ENCODE peak calls at places on chromosomes 11 and 22, in ten cellular contexts. S is HAP-1; L is dorsolateral prefrontal cortex; M is ovary; D is suprapubic skin; W is astrocyte of the spinal cord; R is cardiac fibroblast; T is esophagus muscularis mucosa; Z is CD8-positive, alpha-beta memory T cell; Y is A549. G is an unnamed sample.

GRCh38 chr22:47200273-47201051 is 438.0 kb downstream of the TBC1D22A start:
- DNase-seq in S (no peak), L (no peak), M (peak; percentile 90), D (peak; percentile 74), W (no peak), R (peak; percentile 41), T (peak; percentile 89), Z (no peak), Y (no peak), G (no peak)

GRCh38 chr11:65539401-65540289 is 14.8 kb downstream of the SCYL1 start:
- DNase-seq in S (no peak), L (no peak), M (no peak), D (no peak), W (no peak), R (no peak), T (no peak), Z (no peak), Y (no peak), G (no peak)

GRCh38 chr22:48477031-48477721 is 1350.5 kb downstream of the BRD1 start:
- DNase-seq in S (peak; percentile 29), L (no peak), M (no peak), D (peak; percentile 77), W (no peak), R (no peak), T (no peak), Z (no peak), Y (no peak), G (no peak)

GRCh38 chr22:18110194-18110943 is at the start of gene TUBA8:
- DNase-seq in S (peak; percentile 48), L (peak; percentile 73), M (peak; percentile 51), D (peak; percentile 87), W (peak; percentile 20), R (peak; percentile 31), T (no peak), Z (no peak), Y (no peak), G (no peak)

GRCh38 chr11:78318733-78319132 is 98.9 kb downstream of the GAB2 start:
- DNase-seq in S (peak; percentile 32), L (peak; percentile 84), M (no peak), D (no peak), W (no peak), R (no peak), T (no peak), Z (no peak), Y (no peak), G (no peak)

GRCh38 chr11:9613118-9613829 is 39.8 kb downstream of the WEE1 start:
- DNase-seq in S (peak; percentile 97), L (peak; percentile 89), M (peak; percentile 90), D (peak; percentile 96), W (peak; percentile 97), R (peak; percentile 98), T (peak; percentile 99), Z (peak; percentile 74), Y (peak; percentile 97), G (peak; percentile 91)

GRCh38 chr11:10938650-10939387 is 81.0 kb upstream of the ZBED5 start:
- DNase-seq in S (no peak), L (no peak), M (no peak), D (no peak), W (no peak), R (no peak), T (peak; percentile 80), Z (no peak), Y (no peak), G (no peak)

GRCh38 chr11:37450613-37451012 is 852.6 kb upstream of the RAG2 start:
- DNase-seq in S (no peak), L (no peak), M (no peak), D (no peak), W (no peak), R (peak; percentile 15), T (no peak), Z (no peak), Y (no peak), G (peak; percentile 18)

GRCh38 chr11:31887180-31887579 is 76.1 kb upstream of the PAX6 start:
- DNase-seq in S (peak; percentile 64), L (no peak), M (no peak), D (no peak), W (no peak), R (no peak), T (no peak), Z (no peak), Y (peak; percentile 16), G (no peak)

GRCh38 chr11:104956528-104956927 is 11.8 kb downstream of the CASP4 start:
- DNase-seq in S (no peak), L (no peak), M (no peak), D (no peak), W (no peak), R (no peak), T (no peak), Z (no peak), Y (peak; percentile 0), G (no peak)

GRCh38 chr11:92948116-92948515 is 21.3 kb upstream of the MTNR1B start:
- DNase-seq in S (no peak), L (no peak), M (no peak), D (no peak), W (no peak), R (no peak), T (no peak), Z (no peak), Y (peak; percentile 76), G (no peak)

GRCh38 chr11:106917973-106918372 is 100.3 kb downstream of the GUCY1A2 start:
- DNase-seq in S (no peak), L (no peak), M (no peak), D (no peak), W (no peak), R (peak; percentile 4), T (no peak), Z (no peak), Y (no peak), G (no peak)

GRCh38 chr11:128859563-128860441 is 7.3 kb downstream of the KCNJ1 start:
- DNase-seq in S (peak; percentile 85), L (no peak), M (peak; percentile 41), D (no peak), W (peak; percentile 48), R (peak; percentile 77), T (no peak), Z (peak; percentile 55), Y (peak; percentile 66), G (no peak)

GRCh38 chr11:124896821-124897391 is 759 bp downstream of the ROBO4 start:
- DNase-seq in S (no peak), L (no peak), M (peak; percentile 71), D (no peak), W (no peak), R (peak; percentile 54), T (no peak), Z (no peak), Y (no peak), G (no peak)
- H3K4me3 ChIP-seq in S (no peak overlapping the region), L (peak overlapping the region; percentile 26), M (no peak overlapping the region), D (peak overlapping the region; percentile 30), W (no peak overlapping the region), R (no peak overlapping the region), T (peak overlapping the region; percentile 50), Z (no peak overlapping the region), Y (no peak overlapping the region), G (no peak overlapping the region)

DNA sequence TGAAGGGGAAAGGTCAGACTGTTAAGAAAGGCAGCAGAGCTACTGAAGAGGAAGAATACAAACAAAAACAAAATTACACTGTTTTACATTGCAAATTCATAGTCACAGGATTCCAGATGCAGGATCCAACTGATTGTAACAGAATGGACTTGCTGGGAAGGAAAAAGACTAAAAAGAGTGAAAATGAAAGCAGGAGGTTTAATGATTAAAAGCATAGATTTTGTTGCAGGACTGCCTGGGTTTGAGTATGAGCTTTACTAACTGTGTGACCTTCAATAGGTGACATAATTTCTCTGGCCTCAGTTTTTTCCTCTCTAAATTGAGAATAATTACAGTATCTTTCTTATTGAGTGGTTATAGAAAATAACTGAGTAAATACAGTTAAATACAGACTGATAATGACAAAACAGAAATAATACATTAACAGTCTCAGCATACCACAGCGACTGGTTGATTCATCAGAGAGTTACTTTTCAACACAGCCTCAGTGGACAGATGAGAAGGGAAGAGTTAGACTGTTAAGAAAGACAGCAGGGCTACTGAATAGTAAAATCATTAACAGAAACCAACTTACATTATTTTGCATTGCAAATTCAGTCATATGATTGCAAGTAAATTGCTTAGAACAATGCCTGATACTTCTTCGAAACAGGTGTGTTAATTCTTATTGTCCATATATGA is 704.2 kb upstream of the TENM4 start:
- DNase-seq in S (no peak), L (no peak), M (no peak), D (no peak), W (no peak), R (no peak), T (no peak), Z (no peak), Y (no peak), G (no peak)
- H3K4me3 ChIP-seq in S (no peak overlapping the region), L (no peak overlapping the region), M (no peak overlapping the region), D (no peak overlapping the region), W (no peak overlapping the region), R (no peak overlapping the region), T (no peak overlapping the region), Z (no peak overlapping the region), Y (no peak overlapping the region), G (no peak overlapping the region)

DNA sequence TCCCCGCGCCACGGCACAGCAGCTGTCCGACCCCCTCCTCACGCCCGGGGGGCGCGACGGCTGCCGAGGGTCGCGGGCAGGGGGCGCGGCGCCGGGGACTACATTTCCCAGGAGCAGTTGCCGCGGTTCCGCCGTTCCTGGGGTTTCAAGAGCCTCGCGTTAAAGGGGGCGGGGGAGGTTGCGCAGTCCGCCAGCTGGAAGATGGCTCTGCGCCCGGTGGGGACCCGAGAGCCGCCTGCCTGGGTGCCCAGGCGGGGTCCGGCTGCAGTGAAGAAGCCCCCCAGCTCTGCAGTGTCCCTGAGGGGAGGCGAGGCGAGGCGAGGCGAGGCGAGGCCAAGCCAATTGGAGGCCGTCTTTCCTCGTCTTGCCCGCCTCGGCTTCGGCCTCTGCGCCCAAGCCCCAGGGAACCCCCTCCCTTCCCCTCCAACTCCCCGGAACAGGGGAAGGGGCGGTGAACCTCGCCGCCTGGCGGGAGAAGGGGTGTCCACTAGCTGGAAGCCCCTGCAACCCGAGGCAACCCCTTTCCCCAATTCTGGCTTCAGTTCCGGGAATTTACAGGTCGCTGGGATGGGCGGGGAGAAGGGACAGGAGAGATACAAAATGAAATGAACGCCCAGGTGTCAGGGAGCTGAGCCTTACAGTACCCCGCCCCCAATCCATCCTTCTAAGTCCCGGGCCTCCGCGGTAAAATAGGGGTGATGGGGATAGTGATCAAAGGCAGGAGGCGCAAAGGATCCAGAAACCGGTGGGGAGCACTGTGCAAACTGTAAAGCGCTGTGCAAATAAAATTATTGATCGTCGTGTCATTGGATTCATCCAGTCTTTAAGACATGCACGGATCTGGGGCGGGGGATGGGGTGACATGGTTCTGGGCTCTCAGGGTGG is 5.2 kb upstream of the GCAT start:
- DNase-seq in S (peak; percentile 79), L (no peak), M (peak; percentile 56), D (no peak), W (peak; percentile 41), R (peak; percentile 65), T (no peak), Z (no peak), Y (peak; percentile 45), G (no peak)
- H3K4me3 ChIP-seq in S (peak overlapping the region; percentile 51), L (peak overlapping the region; percentile 76), M (peak overlapping the region; percentile 43), D (peak overlapping the region; percentile 70), W (peak overlapping the region; percentile 56), R (peak overlapping the region; percentile 55), T (peak overlapping the region; percentile 73), Z (peak overlapping the region; percentile 40), Y (peak overlapping the region; percentile 64), G (peak overlapping the region; percentile 63)

DNA sequence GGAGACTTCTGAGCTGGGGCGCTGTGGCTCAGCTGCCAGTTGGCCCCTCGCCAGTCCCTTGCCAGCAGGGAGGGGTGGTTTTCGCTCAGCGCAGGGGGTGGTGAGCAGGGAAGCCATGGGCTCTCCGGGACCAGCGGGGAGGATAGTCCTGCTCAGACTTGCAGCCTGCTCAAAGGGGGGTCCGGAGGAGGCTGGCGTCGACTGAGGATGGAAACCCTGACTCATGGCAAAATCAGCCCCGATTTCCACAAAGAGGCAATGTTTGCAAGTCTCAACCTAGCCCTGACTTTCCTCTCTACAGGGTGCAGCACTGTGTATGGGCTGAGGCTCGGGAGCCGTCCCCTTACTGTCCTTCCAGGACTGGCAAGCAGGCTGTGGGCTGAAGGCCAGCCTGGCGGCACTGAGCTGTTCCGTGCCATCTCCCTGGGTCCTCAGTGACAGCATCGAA is 35.1 kb downstream of the FBLN1 start:
- DNase-seq in S (no peak), L (no peak), M (peak; percentile 61), D (no peak), W (peak; percentile 97), R (peak; percentile 80), T (no peak), Z (no peak), Y (no peak), G (no peak)
- H3K4me3 ChIP-seq in S (no peak overlapping the region), L (peak overlapping the region; percentile 18), M (no peak overlapping the region), D (peak overlapping the region; percentile 25), W (no peak overlapping the region), R (no peak overlapping the region), T (peak overlapping the region; percentile 35), Z (no peak overlapping the region), Y (no peak overlapping the region), G (no peak overlapping the region)

G was measured in skeletal muscle cell.